ENCODE peak calls at places on chromosomes 1 and 21, in four cellular contexts. B, F, R and T are unnamed samples.

GRCh38 chr1:156618853-156619581 is at the start of gene HAPLN2:
- DNase-seq in B (peak), F (no peak), R (no peak), T (no peak)

GRCh38 chr1:42922687-42923366 is 35.8 kb downstream of the SLC2A1 start:
- DNase-seq in R (no peak), B (peak), F (no peak), T (no peak)

GRCh38 chr1:204684551-204685235 is 845 bp downstream of the LRRN2 start:
- DNase-seq in B (peak), F (no peak), R (no peak), T (no peak)

GRCh38 chr21:10641107-10641506 is 119.7 kb downstream of the TPTE start:
- DNase-seq in F (no peak), B (no peak), R (no peak), T (no peak)

GRCh38 chr1:220318673-220319072 is 46.4 kb upstream of the RAB3GAP2 start:
- DNase-seq in F (no peak), B (no peak), R (no peak), T (no peak)

GRCh38 chr1:67612690-67613322 is 72.2 kb upstream of the GADD45A start:
- DNase-seq in F (no peak), B (no peak), R (no peak), T (no peak)

GRCh38 chr1:112961072-112961471 is 5.1 kb upstream of the SLC16A1 start:
- DNase-seq in B (no peak), F (no peak), R (no peak), T (no peak)

GRCh38 chr21:45637883-45638282 is 5.6 kb upstream of the PCBP3 start:
- DNase-seq in B (no peak), R (no peak), F (no peak), T (no peak)

GRCh38 chr1:71031426-71031825 is 16.2 kb downstream of the PTGER3 start:
- DNase-seq in B (no peak), F (no peak), R (no peak), T (peak)

GRCh38 chr1:205791568-205792180 is 16.4 kb upstream of the RAB29 start:
- DNase-seq in F (peak), R (no peak), B (peak), T (peak)

GRCh38 chr1:63731117-63732043 is 42.4 kb upstream of the ROR1 start:
- DNase-seq in R (no peak), F (peak), B (no peak), T (peak)

GRCh38 chr21:39441502-39442475 is 3.8 kb downstream of the LCA5L start:
- DNase-seq in R (no peak), B (peak), F (peak), T (no peak)

GRCh38 chr1:65281846-65282245 is 27.5 kb upstream of the DNAJC6 start:
- DNase-seq in B (no peak), F (no peak), R (no peak), T (no peak)

GRCh38 chr1:40620586-40620985 is 44.9 kb downstream of the RIMS3 start:
- DNase-seq in R (no peak), B (no peak), F (no peak), T (no peak)

GRCh38 chr1:115373305-115373704 is 35.3 kb upstream of the NGF start:
- DNase-seq in B (no peak), R (no peak), F (no peak), T (peak)

GRCh38 chr1:23793018-23793781 is 2.3 kb downstream of the LYPLA2 start:
- DNase-seq in R (peak), B (no peak), F (no peak), T (no peak)

GRCh38 chr21:23578027-23578426 is 2029.3 kb downstream of the MRPL39 start:
- DNase-seq in R (no peak), B (no peak), F (no peak), T (no peak)

GRCh38 chr1:151837197-151837596 is 2.4 kb downstream of the C2CD4D start:
- DNase-seq in R (no peak), B (no peak), F (no peak), T (no peak)

GRCh38 chr1:109495738-109496137 is 1.8 kb downstream of the CYB561D1 start:
- DNase-seq in B (no peak), R (no peak), F (no peak), T (no peak)

GRCh38 chr1:12621346-12622320 is 3.6 kb upstream of the DHRS3 start:
- DNase-seq in B (no peak), F (no peak), R (no peak), T (no peak)

GRCh38 chr1:12486401-12487005 is 131.5 kb downstream of the DHRS3 start:
- DNase-seq in F (no peak), B (no peak), R (peak), T (no peak)

GRCh38 chr21:16624468-16625102 is 888.3 kb upstream of the CXADR start:
- DNase-seq in R (no peak), B (no peak), F (no peak), T (no peak)

GRCh38 chr1:119163396-119163795 is 22.9 kb upstream of the WARS2 start:
- DNase-seq in R (no peak), F (no peak), B (no peak), T (no peak)

GRCh38 chr1:194535369-194535768 is 1349.0 kb upstream of the B3GALT2 start:
- DNase-seq in F (no peak), R (no peak), B (no peak), T (peak)

GRCh38 chr1:105100102-105100501 is 1350.4 kb downstream of the AMY1C start:
- DNase-seq in B (no peak), R (no peak), F (no peak), T (no peak)

GRCh38 chr1:16208270-16208987 is 4.0 kb downstream of the ARHGEF19 start:
- DNase-seq in B (no peak), R (peak), F (no peak), T (no peak)

GRCh38 chr1:183569141-183569540 is 21.1 kb downstream of the NCF2 start:
- DNase-seq in R (no peak), B (no peak), F (no peak), T (peak)

GRCh38 chr1:91891969-91892368 is 6.0 kb upstream of the TGFBR3 start:
- DNase-seq in F (no peak), R (no peak), B (peak), T (no peak)

GRCh38 chr1:184163674-184164470 is 112.3 kb downstream of the TSEN15 start:
- DNase-seq in F (no peak), R (no peak), B (no peak), T (peak)

GRCh38 chr1:21289700-21290545 is at the start of gene ECE1:
- DNase-seq in B (peak), F (no peak), R (peak), T (no peak)

GRCh38 chr1:6521502-6521901 is 30.0 kb upstream of the PLEKHG5 start:
- DNase-seq in B (no peak), F (no peak), R (peak), T (peak)

DNA sequence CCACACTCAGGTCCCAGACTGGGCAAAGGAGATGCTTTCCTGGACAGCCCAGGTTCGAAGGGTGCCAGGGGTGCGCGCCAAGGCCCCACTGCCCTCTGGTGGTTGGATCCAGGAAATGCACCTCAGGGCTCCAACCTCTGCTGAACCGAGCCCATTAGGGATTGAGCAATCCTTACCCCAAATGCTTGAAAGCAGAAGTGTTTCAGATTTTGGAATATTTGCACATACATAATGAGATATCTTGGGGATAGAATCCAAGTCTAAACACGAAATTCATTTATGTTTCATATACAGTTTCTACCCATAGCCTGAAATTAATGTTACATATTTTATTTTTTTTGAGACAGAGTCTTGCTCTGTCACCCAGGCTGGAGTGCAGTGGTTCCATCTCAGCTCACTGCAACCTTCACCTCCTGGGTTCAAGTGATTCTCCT is 57.4 kb downstream of the SLC9A1 start:
- DNase-seq in B (peak), F (peak), R (peak), T (peak)
- H3K27ac ChIP-seq in B (no peak), F (no peak), R (peak), T (no peak)

DNA sequence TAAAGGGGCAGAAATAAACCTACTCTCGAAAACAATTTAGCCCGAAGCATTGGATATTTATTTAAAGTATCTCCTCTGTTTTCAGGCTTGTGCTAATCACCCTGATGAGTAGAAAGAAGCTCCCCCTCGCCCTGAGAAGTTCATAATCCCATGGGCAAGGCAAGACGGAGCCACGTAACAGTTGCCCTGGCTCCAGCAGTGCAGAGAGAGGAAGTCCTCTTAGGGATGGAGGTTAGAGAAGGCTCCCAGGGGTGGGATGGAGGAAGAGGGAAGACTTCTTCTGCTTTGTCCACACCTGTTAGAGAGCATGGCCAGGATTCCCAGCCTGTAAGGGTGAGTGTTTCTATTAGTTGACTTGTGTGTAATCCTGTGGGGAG is 3.4 kb upstream of the GPR25 start:
- DNase-seq in F (no peak), B (no peak), R (no peak), T (no peak)
- H3K27ac ChIP-seq in F (no peak), B (no peak), R (no peak), T (no peak)

GRCh38 chr1:239388578-239388977 is 2.2 kb downstream of the CHRM3 start:
- DNase-seq in F (no peak), R (no peak), B (no peak), T (no peak)

GRCh38 chr1:239386453-239387303 is at the start of gene CHRM3:
- DNase-seq in R (peak), B (peak), F (peak), T (peak)

GRCh38 chr1:239389703-239390102 is 3.3 kb downstream of the CHRM3 start:
- DNase-seq in R (no peak), F (no peak), B (no peak), T (no peak)

GRCh38 chr1:239383714-239384113 is 2.7 kb upstream of the CHRM3 start:
- DNase-seq in R (no peak), F (no peak), B (no peak), T (no peak)

DNA sequence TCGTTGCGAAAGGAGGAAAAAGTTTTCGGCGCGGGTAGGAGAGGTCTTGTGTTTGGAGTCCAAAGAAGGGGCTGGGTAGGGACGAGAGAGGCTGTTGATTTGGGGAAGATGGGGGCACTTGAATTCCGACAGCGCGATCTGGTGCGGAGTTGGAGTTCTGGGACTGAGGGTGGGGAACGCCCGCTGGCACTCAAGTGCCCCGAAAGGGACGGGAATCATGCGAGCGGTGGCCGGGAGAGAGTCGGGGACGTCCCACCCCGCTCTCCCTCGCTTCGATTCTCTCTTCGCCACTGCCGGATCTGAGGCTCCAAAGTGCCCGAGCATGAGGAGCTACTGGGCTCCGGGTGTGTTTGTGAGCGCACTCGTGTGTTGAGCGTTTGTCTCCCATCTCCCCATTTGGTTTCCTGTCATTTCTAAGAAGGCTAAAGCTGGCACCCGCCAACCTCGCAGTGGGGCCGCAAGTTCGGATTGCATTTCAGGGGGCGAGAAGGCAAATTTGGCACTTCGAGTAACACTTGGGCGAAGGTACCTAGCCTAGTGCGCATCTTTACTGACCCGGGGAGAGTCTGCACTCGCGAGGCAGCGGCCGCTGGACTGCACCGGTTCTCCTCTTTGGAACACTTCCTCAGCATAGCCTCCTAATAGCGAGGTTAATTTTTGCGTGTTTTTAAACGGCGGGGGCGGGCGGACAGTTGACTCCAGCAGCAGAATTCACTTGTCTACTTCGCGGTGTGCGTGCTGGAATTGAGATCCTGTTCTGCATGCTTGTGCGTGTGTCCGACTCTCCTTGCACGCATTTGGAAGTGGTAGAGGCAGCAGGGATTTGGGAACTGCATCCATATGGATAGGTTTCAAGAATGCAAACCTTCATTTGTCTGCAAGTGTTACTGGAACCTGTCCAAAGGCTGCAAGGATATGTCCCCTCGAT is 1.2 kb downstream of the CHRM3 start:
- DNase-seq in B (peak), R (peak), F (no peak), T (peak)
- H3K27ac ChIP-seq in B (no peak), R (peak), F (no peak), T (no peak)

DNA sequence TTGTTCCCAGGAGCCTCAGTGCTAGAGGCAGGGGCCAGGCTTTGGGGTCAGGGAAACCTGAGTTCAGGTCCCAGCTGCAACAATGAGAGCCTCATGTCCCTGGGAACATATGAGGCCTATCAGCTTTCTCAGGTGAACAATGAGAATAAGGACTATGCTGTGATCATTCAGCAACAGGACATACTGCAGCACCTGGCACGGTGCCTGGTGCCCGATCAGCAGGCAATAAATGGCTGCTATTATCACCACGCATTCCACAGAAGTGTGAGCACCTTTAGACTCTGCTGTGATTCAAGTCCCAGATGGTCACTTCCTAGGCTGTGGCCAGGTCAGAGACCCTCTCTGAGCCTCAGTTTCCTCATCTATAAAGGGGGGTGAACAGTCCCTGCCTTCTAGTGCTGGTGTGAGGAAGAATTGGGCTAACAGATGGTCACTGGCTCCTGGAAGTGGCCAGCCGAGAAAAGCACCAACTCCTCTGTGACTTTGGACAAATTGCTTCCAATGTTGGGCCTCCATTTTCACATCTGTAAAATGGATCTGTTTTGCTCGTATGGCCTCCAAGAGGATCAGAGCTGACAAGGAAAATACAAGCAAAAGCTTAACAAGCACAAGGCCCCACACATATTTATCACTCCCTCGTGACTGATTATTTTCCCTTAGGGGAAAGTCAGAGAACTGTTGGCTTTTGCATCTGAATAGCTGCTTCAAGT is 1.0 kb downstream of the SLC5A9 start:
- DNase-seq in B (no peak), F (no peak), R (no peak), T (no peak)
- H3K27ac ChIP-seq in B (no peak), F (no peak), R (no peak), T (no peak)

GRCh38 chr1:84619383-84620093 is 45.3 kb upstream of the CTBS start:
- DNase-seq in B (no peak), R (no peak), F (no peak), T (peak)
- H3K27ac ChIP-seq in B (no peak), R (peak), F (peak), T (peak)